ENCODE peak calls at places on chromosome X, in four cellular contexts. Z is glomerular endothelial cell, W is H4, D is RKO. Y is an unnamed sample.
A peak's percentile ranks its signal among the peaks of the same experiment; 100 is the strongest.

GRCh38 chrX:69277369-69277768 is 112.1 kb upstream of the PJA1 start:
- DNase-seq in Z (no peak), W (no peak), D (no peak), Y (no peak)

GRCh38 chrX:132809581-132809980 is 148.8 kb downstream of the HS6ST2 start:
- DNase-seq in Z (no peak), W (no peak), D (no peak), Y (no peak)

GRCh38 chrX:13001961-13002671 is 27.2 kb downstream of the TMSB4X start:
- DNase-seq in Z (no peak), W (no peak), D (peak; percentile 15), Y (no peak)

GRCh38 chrX:63934791-63935190 is 149.8 kb upstream of the ARHGEF9 start:
- DNase-seq in Z (no peak), W (no peak), D (no peak), Y (no peak)

GRCh38 chrX:22171287-22172060 is 101.2 kb upstream of the CBLL2 start:
- DNase-seq in Z (no peak), W (no peak), D (no peak), Y (no peak)

GRCh38 chrX:47574096-47574553 is 8.1 kb upstream of the TIMP1 start:
- DNase-seq in Z (no peak), W (no peak), D (no peak), Y (no peak)

GRCh38 chrX:139892512-139892911 is 40.3 kb downstream of the ATP11C start:
- DNase-seq in Z (no peak), W (no peak), D (no peak), Y (no peak)

GRCh38 chrX:32392655-32393054 is 818.7 kb downstream of the DMD start:
- DNase-seq in Z (no peak), W (no peak), D (no peak), Y (no peak)

GRCh38 chrX:120228187-120228908 is 22.3 kb upstream of the ZBTB33 start:
- DNase-seq in Z (no peak), W (no peak), D (no peak), Y (no peak)

GRCh38 chrX:74426615-74427014 is 5.3 kb downstream of the SLC16A2 start:
- DNase-seq in Z (no peak), W (no peak), D (no peak), Y (no peak)

GRCh38 chrX:41353964-41354363 is 20.0 kb downstream of the DDX3X start:
- DNase-seq in Z (no peak), W (no peak), D (no peak), Y (no peak)

GRCh38 chrX:25925956-25926355 is 212.2 kb upstream of the MAGEB18 start:
- DNase-seq in Z (no peak), W (no peak), D (no peak), Y (no peak)

GRCh38 chrX:136589966-136590365 is 58.0 kb downstream of the VGLL1 start:
- DNase-seq in Z (no peak), W (no peak), D (no peak), Y (no peak)

GRCh38 chrX:52577464-52578173 is 60.8 kb upstream of the XAGE1B start:
- DNase-seq in Z (no peak), W (no peak), D (no peak), Y (no peak)

GRCh38 chrX:95505721-95506120 is 1178.9 kb upstream of the DIAPH2 start:
- DNase-seq in Z (no peak), W (peak; percentile 6), D (peak; percentile 60), Y (no peak)

GRCh38 chrX:135330709-135331108 is 21.4 kb downstream of the ETDC start:
- DNase-seq in Z (no peak), W (no peak), D (no peak), Y (no peak)

GRCh38 chrX:63656871-63657580 is 128.0 kb downstream of the ARHGEF9 start:
- DNase-seq in Z (no peak), W (no peak), D (no peak), Y (no peak)

GRCh38 chrX:109590176-109590575 is 34.8 kb downstream of the KCNE5 start:
- DNase-seq in Z (no peak), W (no peak), D (no peak), Y (no peak)

Y was measured in KBM-7.